ENCODE peak calls at places on chromosome 11, in seven cellular contexts. L, M, W, Y, I, V and D are unnamed samples.
A peak's percentile ranks its signal among the peaks of the same experiment; 100 is the strongest.

GRCh38 chr11:108224908-108225786 is 2.3 kb downstream of the ATM start:
- DNase-seq in W (no peak), I (peak; percentile 54), M (no peak), L (no peak), Y (no peak), V (no peak), D (peak; percentile 23)

GRCh38 chr11:75090778-75091177 is 5.9 kb downstream of the OR2AT4 start:
- DNase-seq in L (no peak), M (no peak), I (no peak), V (no peak), Y (no peak), W (no peak), D (no peak)

GRCh38 chr11:21912280-21912679 is 280.6 kb upstream of the ANO5 start:
- DNase-seq in W (no peak), L (no peak), V (no peak), Y (no peak), I (no peak), M (no peak), D (no peak)

GRCh38 chr11:118132385-118133151 is 20.1 kb downstream of the SCN4B start:
- DNase-seq in W (no peak), L (no peak), M (no peak), Y (no peak), V (no peak), I (no peak), D (no peak)

GRCh38 chr11:109729761-109730160 is 307.8 kb downstream of the C11orf87 start:
- DNase-seq in V (peak; percentile 11), W (no peak), I (no peak), L (no peak), Y (no peak), M (no peak), D (no peak)

GRCh38 chr11:34587282-34587677 is 33.6 kb upstream of the EHF start:
- DNase-seq in Y (no peak), I (no peak), M (no peak), V (no peak), L (no peak), W (no peak), D (no peak)

GRCh38 chr11:57340228-57340627 is 2.1 kb downstream of the P2RX3 start:
- DNase-seq in L (no peak), W (peak; percentile 39), M (peak; percentile 31), V (no peak), Y (no peak), I (peak; percentile 62), D (no peak)

GRCh38 chr11:109251230-109251629 is 170.8 kb upstream of the C11orf87 start:
- DNase-seq in W (no peak), V (no peak), I (no peak), Y (no peak), L (no peak), M (no peak), D (no peak)

GRCh38 chr11:79973701-79974626 is 533.1 kb upstream of the TENM4 start:
- DNase-seq in W (no peak), Y (no peak), I (no peak), M (no peak), L (no peak), V (no peak), D (no peak)

GRCh38 chr11:65589444-65590239 is 6.0 kb downstream of the KCNK7 start:
- DNase-seq in L (no peak), Y (no peak), I (peak; percentile 46), V (no peak), M (peak; percentile 43), W (no peak), D (no peak)

GRCh38 chr11:46020084-46020483 is 97.6 kb downstream of the LARGE2 start:
- DNase-seq in V (no peak), I (no peak), W (no peak), Y (no peak), M (no peak), L (no peak), D (no peak)

GRCh38 chr11:111540114-111540920 is at the start of gene LAYN:
- DNase-seq in V (no peak), L (no peak), W (peak; percentile 47), Y (no peak), I (no peak), M (peak; percentile 80), D (peak; percentile 23)

GRCh38 chr11:111538407-111539114 is 2.0 kb upstream of the LAYN start:
- DNase-seq in L (no peak), Y (no peak), M (no peak), V (no peak), I (no peak), W (no peak), D (no peak)

GRCh38 chr11:111541209-111542061 is 915 bp downstream of the LAYN start:
- DNase-seq in W (no peak), Y (peak; percentile 47), L (peak; percentile 77), M (peak; percentile 83), I (peak; percentile 47), V (peak; percentile 14), D (peak; percentile 20)

GRCh38 chr11:111540921-111541208 is 345 bp downstream of the LAYN start:
- DNase-seq in V (no peak), I (no peak), W (no peak), L (no peak), Y (no peak), M (no peak), D (no peak)

GRCh38 chr11:111539426-111540113 is 950 bp upstream of the LAYN start:
- DNase-seq in I (no peak), L (no peak), Y (no peak), V (no peak), M (no peak), W (no peak), D (no peak)
- TF ChIP-seq CTCF in I (no peak), L (no peak), Y (no peak), V (no peak), M (no peak), W (no peak), D (no peak)

GRCh38 chr11:92399702-92400101 is 175.1 kb downstream of the FAT3 start:
- DNase-seq in L (no peak), Y (no peak), W (no peak), I (peak; percentile 5), V (no peak), M (no peak), D (no peak)
- TF ChIP-seq CTCF in L (no peak), Y (no peak), W (no peak), I (peak; percentile 6), V (no peak), M (no peak), D (no peak)

GRCh38 chr11:27485930-27486773 is 13.6 kb upstream of the LGR4 start:
- DNase-seq in L (no peak), M (no peak), Y (no peak), V (no peak), I (peak; percentile 66), W (peak; percentile 67), D (no peak)
- TF ChIP-seq CTCF in L (peak; percentile 60), M (peak; percentile 86), Y (peak; percentile 93), V (peak; percentile 89), I (peak; percentile 66), W (peak; percentile 97), D (peak; percentile 78)

GRCh38 chr11:7538466-7539454 is 25.0 kb downstream of the PPFIBP2 start:
- DNase-seq in Y (no peak), L (no peak), W (no peak), I (no peak), V (no peak), M (no peak), D (no peak)

GRCh38 chr11:7537260-7537659 is 23.5 kb downstream of the PPFIBP2 start:
- DNase-seq in M (no peak), Y (no peak), W (no peak), I (no peak), V (no peak), L (no peak), D (no peak)

GRCh38 chr11:7538023-7538422 is 24.2 kb downstream of the PPFIBP2 start:
- DNase-seq in W (no peak), Y (no peak), V (no peak), I (no peak), L (no peak), M (no peak), D (no peak)

GRCh38 chr11:7534030-7534378 is 20.2 kb downstream of the PPFIBP2 start:
- DNase-seq in L (no peak), I (no peak), V (no peak), W (no peak), Y (no peak), M (no peak), D (no peak)

DNA sequence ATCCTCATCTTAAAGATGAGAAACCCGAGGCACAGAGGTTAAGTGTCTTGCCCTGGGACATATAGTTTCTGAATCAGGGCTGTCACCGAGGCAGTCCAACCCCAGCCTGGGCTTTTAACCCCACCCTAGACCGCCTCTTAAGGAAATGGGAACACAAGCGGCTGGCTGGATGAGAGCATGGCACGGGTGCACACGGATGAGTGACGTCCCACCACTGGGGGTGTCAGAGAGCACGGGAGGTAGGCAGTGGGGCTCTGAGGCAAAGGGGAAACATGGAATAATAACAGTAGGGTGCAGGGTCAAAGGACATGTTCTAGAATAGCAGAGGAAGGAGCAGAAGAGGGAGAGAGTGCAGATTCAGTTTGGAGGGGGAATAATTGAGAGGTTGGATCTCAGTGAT is 22.3 kb downstream of the PPFIBP2 start:
- DNase-seq in L (no peak), V (no peak), Y (no peak), I (no peak), M (no peak), W (no peak), D (no peak)
- TF ChIP-seq CTCF in L (no peak), V (no peak), Y (no peak), I (peak; percentile 36), M (no peak), W (peak; percentile 35), D (no peak)

GRCh38 chr11:37942081-37942480 is 1344.0 kb upstream of the RAG2 start:
- DNase-seq in Y (no peak), I (no peak), V (no peak), M (no peak), W (no peak), L (no peak), D (no peak)

GRCh38 chr11:37948258-37948657 is 1350.2 kb upstream of the RAG2 start:
- DNase-seq in M (no peak), V (no peak), W (no peak), L (no peak), Y (no peak), I (no peak), D (no peak)

GRCh38 chr11:37952035-37952434 is 1354.0 kb upstream of the RAG2 start:
- DNase-seq in W (no peak), M (no peak), L (no peak), I (no peak), V (no peak), Y (no peak), D (no peak)

GRCh38 chr11:37946155-37946766 is 1348.2 kb upstream of the RAG2 start:
- DNase-seq in W (peak; percentile 30), L (no peak), I (peak; percentile 56), Y (no peak), V (peak; percentile 7), M (no peak), D (no peak)

GRCh38 chr11:37947816-37948215 is 1349.8 kb upstream of the RAG2 start:
- DNase-seq in W (no peak), M (no peak), L (no peak), V (no peak), Y (no peak), I (no peak), D (no peak)
- TF ChIP-seq CTCF in W (no peak), M (no peak), L (no peak), V (no peak), Y (no peak), I (no peak), D (no peak)